ENCODE peak calls at places on chromosomes 16 and 17, in four cellular contexts. V is adipocyte, F is colonic mucosa, O is sigmoid colon. N is an unnamed sample.

GRCh38 chr16:81495321-81496234 is 51.0 kb downstream of the CMIP start:
- DNase-seq in V (no peak), F (peak; percentile 65), O (no peak), N (no peak)

GRCh38 chr17:50051082-50051576 is 4.8 kb upstream of the ITGA3 start:
- DNase-seq in V (peak; percentile 57), F (no peak), O (no peak), N (peak; percentile 78)

GRCh38 chr17:6577686-6578263 is 21.4 kb upstream of the PITPNM3 start:
- DNase-seq in V (no peak), F (peak; percentile 82), O (no peak), N (no peak)

GRCh38 chr17:12512712-12513355 is 152.9 kb upstream of the MYOCD start:
- DNase-seq in V (peak; percentile 41), F (no peak), O (no peak), N (no peak)

GRCh38 chr17:81329927-81330883 is 35.1 kb upstream of the SLC38A10 start:
- DNase-seq in V (no peak), F (peak; percentile 70), O (no peak), N (no peak)

GRCh38 chr17:77745702-77746101 is 212.8 kb upstream of the TNRC6C start:
- DNase-seq in V (no peak), F (no peak), O (peak; percentile 12), N (no peak)

GRCh38 chr16:70254095-70254964 is 2.6 kb upstream of the EXOSC6 start:
- DNase-seq in V (no peak), F (no peak), O (no peak), N (peak; percentile 56)

GRCh38 chr17:37698132-37698615 is 46.7 kb downstream of the HNF1B start:
- DNase-seq in V (no peak), F (no peak), O (no peak), N (peak; percentile 29)

GRCh38 chr16:84501077-84501735 is 3.3 kb downstream of the MEAK7 start:
- DNase-seq in V (no peak), F (no peak), O (peak; percentile 60), N (peak; percentile 17)

GRCh38 chr17:76681222-76682137 is 29.3 kb downstream of the MXRA7 start:
- DNase-seq in V (peak; percentile 79), F (peak; percentile 89), O (peak; percentile 85), N (peak; percentile 81)

GRCh38 chr16:81095653-81095952 is 592 bp downstream of the GCSH start:
- DNase-seq in V (no peak), F (no peak), O (no peak), N (no peak)

GRCh38 chr16:66129196-66129595 is 237.3 kb upstream of the CDH5 start:
- DNase-seq in V (no peak), F (no peak), O (no peak), N (no peak)

GRCh38 chr16:66717112-66717675 is 20.7 kb upstream of the CMTM4 start:
- DNase-seq in V (peak; percentile 52), F (peak; percentile 60), O (no peak), N (peak; percentile 52)

GRCh38 chr17:27856676-27857429 is 36.3 kb downstream of the LYRM9 start:
- DNase-seq in V (no peak), F (no peak), O (no peak), N (no peak)

GRCh38 chr17:10772425-10773380 is 31.2 kb downstream of the TMEM238L start:
- DNase-seq in V (no peak), F (peak; percentile 97), O (peak; percentile 27), N (peak; percentile 32)

GRCh38 chr16:88473666-88474534 is 20.8 kb downstream of the ZFPM1 start:
- DNase-seq in V (no peak), F (no peak), O (no peak), N (no peak)

GRCh38 chr17:79365361-79365760 is 245.5 kb downstream of the RBFOX3 start:
- DNase-seq in V (no peak), F (no peak), O (no peak), N (no peak)

GRCh38 chr17:8965394-8966168 is at the start of gene PIK3R5:
- DNase-seq in V (no peak), F (peak; percentile 78), O (no peak), N (no peak)

GRCh38 chr16:12511708-12512107 is 292.0 kb downstream of the CPPED1 start:
- DNase-seq in V (no peak), F (no peak), O (no peak), N (no peak)

GRCh38 chr17:41537614-41537954 is 9.5 kb upstream of the KRT19 start:
- DNase-seq in V (no peak), F (no peak), O (no peak), N (no peak)

GRCh38 chr16:75217389-75217851 is 1.4 kb upstream of the CTRB1 start:
- DNase-seq in V (no peak), F (no peak), O (no peak), N (no peak)

GRCh38 chr17:48002920-48003685 is 32.2 kb downstream of the CDK5RAP3 start:
- DNase-seq in V (peak; percentile 32), F (no peak), O (no peak), N (peak; percentile 21)

GRCh38 chr16:3131755-3132377 is 3.0 kb upstream of the ZNF213 start:
- DNase-seq in V (peak; percentile 62), F (peak; percentile 44), O (no peak), N (peak; percentile 28)

GRCh38 chr17:72024457-72024856 is 96.4 kb upstream of the SOX9 start:
- DNase-seq in V (no peak), F (no peak), O (no peak), N (no peak)

GRCh38 chr16:10579575-10579964 is 828 bp downstream of the EMP2 start:
- DNase-seq in V (no peak), F (no peak), O (no peak), N (no peak)

GRCh38 chr17:39787743-39788484 is 50.2 kb downstream of the GRB7 start:
- DNase-seq in V (no peak), F (no peak), O (no peak), N (no peak)

GRCh38 chr17:21033350-21033749 is 9.5 kb downstream of the USP22 start:
- DNase-seq in V (peak; percentile 17), F (no peak), O (no peak), N (no peak)

GRCh38 chr17:47176438-47176837 is 12.7 kb downstream of the CDC27 start:
- DNase-seq in V (no peak), F (no peak), O (no peak), N (no peak)

GRCh38 chr16:29683543-29684090 is 4.6 kb downstream of the QPRT start:
- DNase-seq in V (no peak), F (no peak), O (no peak), N (no peak)

GRCh38 chr17:77768475-77768874 is 190.0 kb upstream of the TNRC6C start:
- DNase-seq in V (peak; percentile 41), F (no peak), O (no peak), N (no peak)

GRCh38 chr17:50304781-50305404 is 30.6 kb downstream of the TMEM92 start:
- DNase-seq in V (peak; percentile 12), F (no peak), O (no peak), N (peak; percentile 34)

GRCh38 chr16:68272501-68273209 is 8.3 kb downstream of the SLC7A6 start:
- DNase-seq in V (no peak), F (peak; percentile 31), O (no peak), N (no peak)

GRCh38 chr16:84460406-84461028 is 43.9 kb downstream of the MEAK7 start:
- DNase-seq in V (no peak), F (no peak), O (no peak), N (no peak)

GRCh38 chr17:67365762-67366192 is 600 bp downstream of the PSMD12 start:
- DNase-seq in V (peak; percentile 79), F (no peak), O (no peak), N (peak; percentile 63)

GRCh38 chr17:65564793-65565192 is 3.3 kb upstream of the AXIN2 start:
- DNase-seq in V (peak; percentile 38), F (no peak), O (peak; percentile 84), N (no peak)

GRCh38 chr16:75254359-75254837 is 3.0 kb upstream of the BCAR1 start:
- DNase-seq in V (peak; percentile 76), F (peak; percentile 76), O (peak; percentile 66), N (peak; percentile 64)

GRCh38 chr16:52471650-52472370 is 75.1 kb downstream of the TOX3 start:
- DNase-seq in V (no peak), F (no peak), O (no peak), N (no peak)

GRCh38 chr16:88673685-88674398 is 11.0 kb upstream of the MVD start:
- DNase-seq in V (no peak), F (no peak), O (no peak), N (no peak)

GRCh38 chr16:55323637-55324490 is at the start of gene IRX6:
- DNase-seq in V (no peak), F (no peak), O (no peak), N (no peak)

DNA sequence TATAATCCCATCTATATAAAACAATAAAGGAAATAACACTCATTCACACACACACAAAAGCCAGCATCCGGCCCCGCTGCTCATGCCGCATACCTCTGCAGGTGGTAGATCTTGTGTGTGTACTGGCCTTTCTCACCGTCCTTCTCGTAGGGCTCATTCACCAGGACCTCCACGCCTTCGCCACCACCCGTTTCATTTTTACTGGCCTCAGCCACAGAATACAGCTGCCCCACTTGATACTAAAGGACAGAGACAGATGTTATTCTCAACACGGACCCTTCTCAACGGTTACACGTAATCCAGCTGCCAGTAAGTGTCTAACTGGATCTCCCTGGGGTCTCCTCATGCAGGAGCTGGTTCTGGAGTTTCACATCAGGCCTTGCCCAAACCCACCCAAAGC is 9.7 kb downstream of the PITPNA start:
- DNase-seq in V (no peak), F (no peak), O (no peak), N (no peak)
- H3K36me3 ChIP-seq in V (peaks cover 60% of the 10 kb centered on the region), F (peaks cover 4% of the 10 kb centered on the region), O (peaks cover 60% of the 10 kb centered on the region), N (peaks cover 29% of the 10 kb centered on the region)

GRCh38 chr16:1533443-1533951 is at the start of gene TMEM204:
- DNase-seq in V (peak; percentile 80), F (peak; percentile 41), O (peak; percentile 95), N (peak; percentile 46)
- H3K4me3 ChIP-seq in V (peak within 1 kb of the TSS; percentile 80), F (peak within 1 kb of the TSS; percentile 42), O (peak within 1 kb of the TSS; percentile 54), N (peak within 1 kb of the TSS; percentile 56)

GRCh38 chr17:82636626-82637598 is 11.3 kb downstream of the WDR45B start:
- DNase-seq in V (no peak), F (peak; percentile 63), O (no peak), N (no peak)
- H3K36me3 ChIP-seq in V (peaks cover 39% of the 10 kb centered on the region), F (peaks cover 1% of the 10 kb centered on the region), O (peaks cover 40% of the 10 kb centered on the region), N (peaks cover 27% of the 10 kb centered on the region)

DNA sequence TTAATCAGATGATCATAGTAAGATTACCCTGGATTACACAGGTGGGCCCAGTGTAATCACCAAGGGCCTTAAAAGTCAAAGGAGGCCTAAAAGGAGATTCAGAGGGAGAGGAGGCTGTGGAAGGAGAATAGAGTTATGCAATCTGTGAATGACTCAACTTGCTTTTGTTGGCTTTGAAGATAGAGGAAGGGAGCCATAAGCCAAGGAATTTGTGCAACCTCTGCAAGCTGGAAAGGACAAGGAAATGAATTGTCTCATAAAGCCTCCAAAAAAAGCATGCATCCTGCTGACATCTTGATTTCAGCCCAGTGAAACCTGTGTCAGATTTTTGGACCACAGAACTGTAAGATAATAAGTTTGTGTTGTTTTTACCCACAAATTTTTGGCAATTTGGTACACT is 109.6 kb downstream of the CNTNAP4 start:
- DNase-seq in V (peak; percentile 48), F (no peak), O (no peak), N (no peak)
- H3K4me3 ChIP-seq in V (no peak overlapping the region), F (no peak overlapping the region), O (no peak overlapping the region), N (no peak overlapping the region)

GRCh38 chr17:75020331-75021110 is 8.1 kb downstream of the MRPL58 start:
- DNase-seq in V (no peak), F (no peak), O (no peak), N (no peak)
- H3K36me3 ChIP-seq in V (peaks cover 40% of the 10 kb centered on the region), F (no peaks in the 10 kb centered on the region), O (peaks cover 64% of the 10 kb centered on the region), N (peaks cover 13% of the 10 kb centered on the region)

N was measured in brain microvascular endothelial cell.